ENCODE peak calls at places on chromosomes 6 and 20, in eight cellular contexts. Q is effector memory CD4-positive, alpha-beta T cell; H is foreskin keratinocyte; V is fibroblast of the conjunctiva; P is left colon; S is HEK293T; F is NCI-H226; E is adrenal gland. J is an unnamed sample.

GRCh38 chr6:19842030-19842429 is 4.9 kb downstream of the ID4 start:
- DNase-seq in Q (no peak), H (no peak), V (no peak), P (no peak), S (no peak), F (no peak), E (no peak), J (no peak)

GRCh38 chr6:69732640-69733039 is 64.2 kb downstream of the LMBRD1 start:
- DNase-seq in Q (no peak), H (no peak), V (no peak), P (no peak), S (no peak), F (no peak), E (no peak), J (no peak)

GRCh38 chr20:6700563-6701328 is 66.7 kb upstream of the BMP2 start:
- DNase-seq in Q (no peak), H (no peak), V (no peak), P (no peak), S (no peak), F (no peak), E (peak), J (no peak)

GRCh38 chr6:830667-831327 is 137.9 kb upstream of the EXOC2 start:
- DNase-seq in Q (no peak), H (no peak), V (no peak), P (no peak), S (no peak), F (no peak), E (no peak), J (no peak)

GRCh38 chr6:28643017-28643740 is 117.5 kb downstream of the GPX5 start:
- DNase-seq in Q (no peak), H (peak), V (peak), P (no peak), S (peak), F (peak), E (no peak), J (no peak)

GRCh38 chr20:46099491-46100287 is 9.9 kb upstream of the NCOA5 start:
- DNase-seq in Q (no peak), H (no peak), V (no peak), P (peak), S (no peak), F (no peak), E (peak), J (no peak)

GRCh38 chr6:27250277-27250954 is 2.9 kb downstream of the PRSS16 start:
- DNase-seq in Q (no peak), H (no peak), V (no peak), P (no peak), S (no peak), F (no peak), E (no peak), J (no peak)

GRCh38 chr20:46883847-46884246 is 10.8 kb upstream of the EYA2 start:
- DNase-seq in Q (no peak), H (no peak), V (no peak), P (no peak), S (no peak), F (no peak), E (no peak), J (no peak)

GRCh38 chr6:117783280-117783679 is 108.0 kb downstream of the NUS1 start:
- DNase-seq in Q (no peak), H (no peak), V (no peak), P (no peak), S (no peak), F (no peak), E (no peak), J (no peak)

GRCh38 chr20:50995506-50995905 is 27.4 kb downstream of the KCNG1 start:
- DNase-seq in Q (no peak), H (no peak), V (no peak), P (no peak), S (no peak), F (peak), E (no peak), J (no peak)

GRCh38 chr20:21387528-21387927 is 9.8 kb downstream of the NKX2-4 start:
- DNase-seq in Q (no peak), H (peak), V (no peak), P (no peak), S (no peak), F (no peak), E (no peak), J (no peak)

GRCh38 chr6:10460096-10460495 is 45.2 kb upstream of the TFAP2A start:
- DNase-seq in Q (no peak), H (no peak), V (no peak), P (no peak), S (no peak), F (no peak), E (no peak), J (no peak)

GRCh38 chr20:25695532-25696383 is 895 bp downstream of the ZNF337 start:
- DNase-seq in Q (no peak), H (peak), V (no peak), P (no peak), S (no peak), F (no peak), E (peak), J (no peak)

GRCh38 chr6:74971631-74972030 is 234.2 kb downstream of the COL12A1 start:
- DNase-seq in Q (no peak), H (no peak), V (no peak), P (no peak), S (no peak), F (no peak), E (no peak), J (no peak)

GRCh38 chr6:28161410-28162079 is 19.9 kb downstream of the ZKSCAN8 start:
- DNase-seq in Q (peak), H (peak), V (peak), P (peak), S (peak), F (peak), E (peak), J (peak)

GRCh38 chr6:24718449-24719124 is 367 bp downstream of the C6orf62 start:
- DNase-seq in Q (no peak), H (no peak), V (no peak), P (no peak), S (no peak), F (no peak), E (no peak), J (no peak)

GRCh38 chr20:47788741-47789080 is 3.4 kb upstream of the SULF2 start:
- DNase-seq in Q (no peak), H (no peak), V (no peak), P (no peak), S (no peak), F (no peak), E (no peak), J (no peak)

J was measured in CD8-positive, alpha-beta T cell.